ENCODE peak calls at places on chromosomes 3 and 15, in four cellular contexts. X is WTC11, E is K562, K is SK-N-SH. L is an unnamed sample.

GRCh38 chr15:59087731-59088130 is 17.2 kb upstream of the CCNB2 start:
- DNase-seq in K (no peak), X (no peak), E (no peak), L (no peak)

GRCh38 chr3:72488736-72489030 is 359.6 kb downstream of the SHQ1 start:
- DNase-seq in K (no peak), E (no peak), X (no peak), L (no peak)

GRCh38 chr15:58509556-58509955 is 77.8 kb downstream of the LIPC start:
- DNase-seq in X (no peak), E (no peak), K (no peak), L (no peak)

GRCh38 chr15:51369451-51369761 is 28.0 kb downstream of the GLDN start:
- DNase-seq in X (no peak), K (no peak), E (no peak), L (no peak)

GRCh38 chr15:74242296-74242929 is 6.3 kb downstream of the CCDC33 start:
- DNase-seq in K (peak; percentile 57), E (peak; percentile 13), X (no peak), L (peak; percentile 6)

GRCh38 chr3:114217266-114217665 is 20.1 kb downstream of the ZNF80 start:
- DNase-seq in E (no peak), K (no peak), X (no peak), L (no peak)

GRCh38 chr3:145776782-145777408 is 384.1 kb downstream of the PLOD2 start:
- DNase-seq in X (peak; percentile 42), E (peak; percentile 6), K (peak; percentile 10), L (peak; percentile 47)

GRCh38 chr15:44782516-44782915 is 46.2 kb downstream of the TRIM69 start:
- DNase-seq in E (no peak), K (no peak), X (no peak), L (no peak)

GRCh38 chr15:44147636-44148035 is 47.4 kb downstream of the FRMD5 start:
- DNase-seq in E (no peak), K (no peak), X (no peak), L (no peak)

GRCh38 chr3:90092994-90093393 is 985.6 kb downstream of the EPHA3 start:
- DNase-seq in K (peak; percentile 0), E (no peak), X (no peak), L (peak; percentile 13)

GRCh38 chr3:195394700-195395099 is 48.1 kb downstream of the ACAP2 start:
- DNase-seq in K (no peak), X (no peak), E (no peak), L (no peak)

GRCh38 chr15:82810061-82810862 is 834 bp downstream of the WHAMM start:
- DNase-seq in E (peak; percentile 64), X (peak; percentile 67), K (peak; percentile 80), L (peak; percentile 39)

GRCh38 chr15:78638658-78639314 is 2.2 kb downstream of the CHRNB4 start:
- DNase-seq in K (peak; percentile 90), X (peak; percentile 91), E (peak; percentile 71), L (peak; percentile 62)

GRCh38 chr3:195064300-195064931 is 206.5 kb downstream of the XXYLT1 start:
- DNase-seq in X (no peak), E (no peak), K (no peak), L (peak; percentile 42)

GRCh38 chr3:192817053-192817452 is 89.7 kb upstream of the FGF12 start:
- DNase-seq in E (no peak), X (no peak), K (no peak), L (no peak)
- TF ChIP-seq FOXJ3 in E (no peak), X (no peak), K (no peak), L (no peak)

GRCh38 chr3:48552111-48552911 is 4.3 kb downstream of the PFKFB4 start:
- DNase-seq in K (no peak), X (no peak), E (no peak), L (no peak)

GRCh38 chr3:48546203-48546829 is 10.3 kb downstream of the PFKFB4 start:
- DNase-seq in X (no peak), K (no peak), E (no peak), L (no peak)

GRCh38 chr3:48553886-48554845 is 2.4 kb downstream of the PFKFB4 start:
- DNase-seq in X (no peak), E (no peak), K (no peak), L (no peak)

GRCh38 chr3:48548165-48548564 is 8.4 kb downstream of the PFKFB4 start:
- DNase-seq in E (peak; percentile 33), X (no peak), K (no peak), L (no peak)

DNA sequence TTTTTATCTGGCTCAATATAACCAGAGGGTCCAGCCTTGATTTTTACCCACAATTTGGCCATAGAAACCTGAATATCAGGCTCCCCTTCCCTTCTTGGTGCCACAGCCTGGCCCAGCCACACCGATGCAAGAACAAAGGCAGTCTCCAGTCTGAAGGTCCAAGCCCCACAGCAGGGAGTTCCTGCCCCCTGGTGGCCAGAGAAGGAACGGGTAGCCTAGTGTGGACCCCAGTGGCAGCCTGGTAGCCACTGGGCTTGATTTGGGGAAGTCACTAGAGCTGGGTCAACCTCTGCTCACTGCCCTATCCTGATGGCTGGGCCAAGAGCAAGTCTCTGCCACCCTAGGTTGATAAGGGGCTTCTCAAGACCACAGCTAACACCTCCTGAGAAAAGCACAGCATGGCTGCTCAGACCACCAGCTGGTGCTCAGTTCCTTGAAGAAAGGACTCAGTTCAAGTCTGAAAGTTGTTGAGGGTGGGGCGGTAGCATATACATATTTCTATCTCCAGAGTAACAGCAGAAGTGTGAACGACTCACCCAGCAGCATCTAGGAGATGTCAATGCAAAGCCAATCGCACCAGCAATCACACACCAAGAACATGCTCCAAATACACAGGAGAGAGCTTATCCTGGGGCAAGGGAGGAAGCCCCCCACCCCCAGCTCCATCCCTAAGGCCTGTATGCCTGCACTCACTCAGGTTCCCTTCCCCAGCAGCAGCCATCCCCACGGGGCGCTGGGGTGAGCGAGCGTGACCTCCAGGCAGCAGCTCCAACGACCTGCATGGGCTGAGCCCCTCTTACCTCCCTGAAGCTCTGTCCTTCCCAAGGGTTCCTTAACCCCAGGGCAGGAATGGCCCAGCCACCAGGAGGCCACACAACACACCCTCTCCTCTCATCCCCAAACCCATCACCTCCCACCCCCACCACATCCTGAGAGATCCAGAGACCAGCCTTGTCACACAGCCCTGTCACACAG is 7.6 kb downstream of the PFKFB4 start:
- DNase-seq in K (peak; percentile 86), X (peak; percentile 91), E (peak; percentile 79), L (peak; percentile 67)
- TF ChIP-seq FOXJ3 in K (no peak), X (no peak), E (no peak), L (no peak)

GRCh38 chr3:158802399-158803023 is 657 bp downstream of the MFSD1 start:
- DNase-seq in K (no peak), X (no peak), E (peak; percentile 52), L (no peak)
- TF ChIP-seq FOXJ3 in K (no peak), X (no peak), E (no peak), L (no peak)

GRCh38 chr15:75842722-75843617 is at the start of gene UBE2Q2:
- DNase-seq in E (peak; percentile 92), X (peak; percentile 84), K (peak; percentile 94), L (peak; percentile 44)

GRCh38 chr15:75844629-75845390 is 1.6 kb downstream of the UBE2Q2 start:
- DNase-seq in E (no peak), K (no peak), X (no peak), L (no peak)

GRCh38 chr15:75836953-75837321 is 6.3 kb upstream of the UBE2Q2 start:
- DNase-seq in K (no peak), E (peak; percentile 48), X (no peak), L (no peak)

GRCh38 chr15:75843618-75844610 is 667 bp downstream of the UBE2Q2 start:
- DNase-seq in E (peak; percentile 67), K (peak; percentile 88), X (peak; percentile 55), L (peak; percentile 11)

GRCh38 chr15:75840659-75841058 is 2.6 kb upstream of the UBE2Q2 start:
- DNase-seq in E (no peak), K (peak; percentile 20), X (no peak), L (no peak)
- TF ChIP-seq FOXJ3 in E (no peak), K (no peak), X (no peak), L (no peak)

L was measured in HepG2.